ENCODE peak calls at places on chromosomes 2 and 18, in nine cellular contexts. T is tibial nerve, D is suprapubic skin, C is ovary, R is A549, P is HepG2, U is sigmoid colon, Y is prostate gland, Q is K562. H is an unnamed sample.

GRCh38 chr2:15941483-15941853 is 1.1 kb downstream of the MYCN start:
- DNase-seq in Q (no peak), Y (no peak), R (no peak), D (no peak), U (no peak), T (no peak), C (no peak), P (no peak), H (no peak)

GRCh38 chr2:106638043-106638442 is 150.9 kb downstream of the CD8B2 start:
- DNase-seq in D (no peak), T (no peak), P (no peak), Q (peak), U (no peak), C (no peak), Y (no peak), R (peak), H (no peak)

GRCh38 chr18:3383381-3383915 is 66.5 kb upstream of the TGIF1 start:
- DNase-seq in Q (no peak), Y (no peak), C (no peak), P (no peak), R (peak), T (no peak), D (no peak), U (no peak), H (no peak)

GRCh38 chr2:174846941-174847938 is 83.0 kb upstream of the CHRNA1 start:
- DNase-seq in C (no peak), Q (no peak), U (no peak), D (no peak), Y (no peak), R (peak), P (no peak), T (no peak), H (no peak)

GRCh38 chr2:71100195-71100964 is 29.6 kb downstream of the MCEE start:
- DNase-seq in P (peak), C (no peak), U (no peak), Y (peak), Q (peak), R (peak), T (peak), D (no peak), H (peak)

GRCh38 chr2:157898591-157898996 is 22.5 kb upstream of the ACVR1 start:
- DNase-seq in R (peak), Q (peak), C (peak), U (peak), T (no peak), D (no peak), Y (no peak), P (no peak), H (no peak)

GRCh38 chr2:42877532-42877931 is 85.1 kb upstream of the HAAO start:
- DNase-seq in P (no peak), U (no peak), Q (no peak), C (no peak), R (no peak), Y (no peak), D (no peak), T (no peak), H (no peak)

GRCh38 chr2:96508521-96509113 is 3.5 kb upstream of the NEURL3 start:
- DNase-seq in C (no peak), D (no peak), P (no peak), R (no peak), Q (no peak), U (no peak), T (no peak), Y (no peak), H (no peak)

GRCh38 chr18:61546598-61546997 is 213.4 kb downstream of the CDH20 start:
- DNase-seq in Q (no peak), C (no peak), T (no peak), R (no peak), D (no peak), U (no peak), Y (no peak), P (no peak), H (no peak)

GRCh38 chr2:60839126-60839813 is 42.1 kb upstream of the REL start:
- DNase-seq in P (no peak), D (no peak), R (no peak), C (no peak), Q (peak), Y (no peak), T (no peak), U (no peak), H (no peak)
- TF ChIP-seq POLR2A in P (no peak), D (no peak), R (no peak), C (no peak), Q (no peak), Y (no peak), T (no peak), U (no peak), H (no peak)

GRCh38 chr2:83573060-83573459 is 886.0 kb downstream of the SUCLG1 start:
- DNase-seq in R (no peak), P (no peak), T (no peak), U (no peak), D (no peak), Y (no peak), C (no peak), Q (no peak), H (no peak)

GRCh38 chr2:83565231-83566025 is 893.7 kb downstream of the SUCLG1 start:
- DNase-seq in Q (no peak), R (no peak), U (no peak), P (no peak), T (no peak), D (no peak), C (no peak), Y (no peak), H (no peak)

GRCh38 chr2:83561592-83561991 is 897.5 kb downstream of the SUCLG1 start:
- DNase-seq in Y (no peak), P (no peak), T (no peak), D (no peak), R (no peak), C (no peak), Q (no peak), U (no peak), H (no peak)

GRCh38 chr2:83572400-83572799 is 886.7 kb downstream of the SUCLG1 start:
- DNase-seq in R (no peak), T (no peak), U (no peak), Y (no peak), D (no peak), C (no peak), Q (no peak), P (no peak), H (no peak)

GRCh38 chr2:83567551-83567950 is 891.5 kb downstream of the SUCLG1 start:
- DNase-seq in D (no peak), T (no peak), R (no peak), Y (no peak), P (no peak), Q (no peak), U (no peak), C (no peak), H (no peak)
- H3K4me3 ChIP-seq in D (no peak), T (no peak), R (no peak), Y (no peak), P (no peak), Q (no peak), U (no peak), C (no peak), H (no peak)

GRCh38 chr2:9736008-9736407 is 105.2 kb upstream of the YWHAQ start:
- DNase-seq in Q (no peak), D (no peak), C (no peak), U (no peak), Y (no peak), T (no peak), R (no peak), P (no peak), H (no peak)
- TF ChIP-seq CTCF in Q (no peak), D (no peak), C (no peak), U (no peak), Y (no peak), T (no peak), R (no peak), P (no peak), H (no peak)

DNA sequence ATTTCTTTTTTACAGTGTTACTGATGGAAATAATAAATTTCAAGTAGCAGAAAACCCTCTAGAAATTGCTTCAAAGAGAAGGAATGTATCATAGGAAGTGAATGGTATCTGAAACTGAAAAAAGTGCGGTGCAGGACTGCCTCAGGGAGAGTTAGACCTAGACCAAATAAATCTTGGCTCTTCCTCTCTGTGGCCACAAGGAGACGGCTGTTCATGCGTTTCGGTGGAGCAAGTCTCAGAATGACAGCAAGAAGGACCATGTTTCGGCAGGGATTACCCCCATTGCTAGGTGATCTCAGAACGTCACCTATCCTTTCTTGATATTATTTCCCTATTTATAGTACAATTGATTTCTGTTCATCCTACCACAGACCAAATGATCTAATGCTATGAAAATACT is 522.3 kb downstream of the SOX11 start:
- DNase-seq in Q (no peak), D (no peak), C (no peak), T (no peak), P (no peak), U (no peak), Y (no peak), R (peak), H (no peak)
- TF ChIP-seq POLR2A in Q (no peak), D (no peak), C (no peak), T (no peak), P (no peak), U (no peak), Y (no peak), R (no peak), H (no peak)

DNA sequence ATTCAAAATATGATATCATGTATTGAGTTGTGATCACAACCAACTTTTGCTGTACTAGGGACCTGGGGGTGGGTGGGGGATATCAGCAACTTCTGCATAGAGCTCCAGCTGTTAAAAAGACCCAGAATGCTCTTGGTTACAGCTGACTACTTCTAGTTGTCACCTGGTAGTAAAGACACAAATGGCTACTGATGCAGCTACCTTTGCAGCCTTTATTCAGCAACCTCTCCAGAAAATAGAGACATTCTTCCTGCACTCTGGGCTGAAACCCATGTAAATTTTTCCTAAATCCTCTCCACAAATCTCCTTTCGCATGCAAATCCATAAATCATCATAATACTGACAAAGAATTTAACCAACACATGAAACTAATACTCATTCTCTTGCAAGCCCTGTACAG is 238.3 kb downstream of the TCF4 start:
- DNase-seq in C (no peak), D (no peak), T (no peak), Y (no peak), Q (no peak), R (no peak), U (no peak), P (no peak), H (no peak)
- H3K4me3 ChIP-seq in C (no peak), D (no peak), T (no peak), Y (no peak), Q (no peak), R (no peak), U (no peak), P (no peak), H (no peak)

DNA sequence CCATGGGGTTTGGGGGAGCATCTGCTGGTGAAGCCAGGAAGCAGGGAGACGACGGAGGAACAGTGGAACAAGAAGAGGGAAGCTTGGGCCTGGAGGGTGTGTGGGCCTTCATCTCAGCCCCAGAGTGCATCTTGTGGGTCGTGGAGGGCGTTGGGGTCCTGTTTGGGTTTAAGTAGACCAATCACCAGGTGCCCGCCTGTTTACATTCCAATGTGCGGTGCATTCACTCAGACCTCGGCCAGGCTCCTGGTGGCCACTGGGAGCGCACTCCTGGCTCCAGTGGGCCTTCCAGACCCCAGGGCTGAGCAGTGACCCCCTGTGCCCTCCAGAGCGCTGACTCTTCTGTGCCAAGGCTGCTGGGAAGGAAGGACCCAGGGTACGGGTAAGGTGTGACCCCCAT is 293.7 kb downstream of the NDUFA10 start:
- DNase-seq in Y (no peak), U (no peak), D (peak), Q (no peak), T (no peak), R (no peak), P (peak), C (no peak), H (no peak)
- TF ChIP-seq CTCF in Y (no peak), U (no peak), D (no peak), Q (peak), T (no peak), R (no peak), P (peak), C (no peak), H (no peak)

DNA sequence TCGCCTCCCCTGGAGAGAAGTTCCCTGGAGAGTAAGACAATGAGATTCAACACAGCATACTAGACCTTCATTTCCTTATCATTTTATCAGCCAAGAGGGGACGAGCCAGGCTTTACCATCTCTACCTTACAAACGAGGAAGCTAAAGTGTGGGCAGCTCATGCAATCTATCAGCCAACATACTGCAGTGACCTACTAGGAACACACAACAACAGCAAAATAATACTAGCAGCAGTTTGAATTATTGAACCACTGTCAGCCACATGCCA is 60.0 kb upstream of the TEX51 start:
- DNase-seq in R (no peak), U (peak), P (no peak), Y (no peak), T (no peak), D (no peak), Q (no peak), C (no peak), H (no peak)
- TF ChIP-seq POLR2A in R (no peak), U (no peak), P (no peak), Y (no peak), T (no peak), D (no peak), Q (no peak), C (no peak), H (no peak)

GRCh38 chr18:44909191-44909719 is 228.6 kb downstream of the SETBP1 start:
- DNase-seq in R (no peak), D (no peak), T (no peak), C (no peak), P (no peak), U (no peak), Y (no peak), Q (no peak), H (no peak)
- H3K4me3 ChIP-seq in R (no peak), D (no peak), T (no peak), C (no peak), P (no peak), U (no peak), Y (no peak), Q (no peak), H (no peak)

GRCh38 chr2:168375195-168375798 is 80.8 kb upstream of the CERS6 start:
- DNase-seq in Y (no peak), T (no peak), C (no peak), P (no peak), R (peak), U (no peak), D (no peak), Q (no peak), H (no peak)
- TF ChIP-seq CTCF in Y (no peak), T (peak), C (no peak), P (no peak), R (peak), U (no peak), D (no peak), Q (no peak), H (no peak)

H was measured in lower leg skin.